ENCODE peak calls at places on chromosome 13, in seven cellular contexts. A is Panc1, W is esophagus squamous epithelium, G is heart left ventricle, O is fibroblast of pulmonary artery, T is PC-9, P is IMR-90. M is an unnamed sample.

GRCh38 chr13:81597101-81597500 is 1256.2 kb upstream of the SPRY2 start:
- DNase-seq in A (no peak), W (no peak), G (no peak), O (no peak), T (no peak), P (no peak), M (no peak)

GRCh38 chr13:40672310-40673060 is 6.0 kb upstream of the FOXO1 start:
- DNase-seq in A (no peak), W (no peak), G (no peak), O (peak), T (peak), P (peak), M (peak)

GRCh38 chr13:103625194-103625593 is 559.0 kb upstream of the SLC10A2 start:
- DNase-seq in A (no peak), W (no peak), G (no peak), O (no peak), T (no peak), P (no peak), M (no peak)

GRCh38 chr13:50893211-50893852 is 16.3 kb upstream of the RNASEH2B start:
- DNase-seq in A (no peak), W (no peak), G (no peak), O (no peak), T (no peak), P (peak), M (peak)

GRCh38 chr13:111184685-111185401 is 69.7 kb downstream of the ARHGEF7 start:
- DNase-seq in A (no peak), W (no peak), G (peak), O (no peak), T (no peak), P (no peak), M (no peak)

GRCh38 chr13:20170931-20171330 is 10.1 kb upstream of the GJA3 start:
- DNase-seq in A (no peak), W (no peak), G (no peak), O (no peak), T (no peak), P (no peak), M (no peak)

GRCh38 chr13:27293873-27294515 is 23.4 kb downstream of the RASL11A start:
- DNase-seq in A (no peak), W (no peak), G (no peak), O (no peak), T (no peak), P (no peak), M (no peak)

GRCh38 chr13:106835477-106835876 is 267.5 kb upstream of the ARGLU1 start:
- DNase-seq in A (no peak), W (no peak), G (no peak), O (no peak), T (no peak), P (no peak), M (no peak)

GRCh38 chr13:31588923-31589322 is 150.4 kb upstream of the RXFP2 start:
- DNase-seq in A (no peak), W (no peak), G (no peak), O (no peak), T (no peak), P (no peak), M (no peak)

GRCh38 chr13:34031629-34032028 is 213.7 kb downstream of the RFC3 start:
- DNase-seq in A (no peak), W (no peak), G (no peak), O (no peak), T (no peak), P (no peak), M (no peak)

GRCh38 chr13:72125561-72125960 is 258.6 kb upstream of the DACH1 start:
- DNase-seq in A (no peak), W (no peak), G (no peak), O (peak), T (no peak), P (no peak), M (peak)

GRCh38 chr13:77698211-77699058 is 948 bp downstream of the SLAIN1 start:
- DNase-seq in A (no peak), W (no peak), G (peak), O (no peak), T (no peak), P (no peak), M (peak)

GRCh38 chr13:108734676-108735075 is 105.3 kb downstream of the MYO16 start:
- DNase-seq in A (no peak), W (no peak), G (no peak), O (no peak), T (no peak), P (no peak), M (no peak)

GRCh38 chr13:110274687-110275086 is 32.3 kb downstream of the COL4A1 start:
- DNase-seq in A (no peak), W (no peak), G (no peak), O (no peak), T (no peak), P (no peak), M (no peak)

GRCh38 chr13:73781384-73781783 is 352.8 kb downstream of the KLF12 start:
- DNase-seq in A (no peak), W (no peak), G (no peak), O (no peak), T (no peak), P (no peak), M (no peak)

GRCh38 chr13:50123862-50124535 is 108.8 kb downstream of the KCNRG start:
- DNase-seq in A (no peak), W (peak), G (peak), O (peak), T (peak), P (peak), M (peak)

GRCh38 chr13:101535192-101535746 is 82.8 kb downstream of the ITGBL1 start:
- DNase-seq in A (no peak), W (no peak), G (no peak), O (no peak), T (no peak), P (peak), M (peak)

GRCh38 chr13:74438911-74439310 is 304.7 kb upstream of the KLF12 start:
- DNase-seq in A (no peak), W (no peak), G (no peak), O (no peak), T (no peak), P (no peak), M (no peak)

GRCh38 chr13:30982506-30982905 is 50.0 kb downstream of the TEX26 start:
- DNase-seq in A (no peak), W (no peak), G (no peak), O (no peak), T (no peak), P (no peak), M (no peak)

GRCh38 chr13:54758795-54759194 is 1730.2 kb downstream of the OLFM4 start:
- DNase-seq in A (no peak), W (no peak), G (no peak), O (no peak), T (no peak), P (no peak), M (no peak)

GRCh38 chr13:78370231-78370630 is 233.1 kb downstream of the POU4F1 start:
- DNase-seq in A (no peak), W (no peak), G (no peak), O (no peak), T (no peak), P (no peak), M (no peak)

GRCh38 chr13:96052655-96053002 is 572 bp downstream of the UGGT2 start:
- DNase-seq in A (no peak), W (no peak), G (no peak), O (peak), T (peak), P (peak), M (peak)

GRCh38 chr13:99320693-99321481 is 13.7 kb upstream of the GPR183 start:
- DNase-seq in A (no peak), W (no peak), G (no peak), O (peak), T (peak), P (peak), M (peak)

GRCh38 chr13:19587635-19588300 is 26.4 kb upstream of the TPTE2 start:
- DNase-seq in A (peak), W (no peak), G (no peak), O (peak), T (peak), P (peak), M (peak)

GRCh38 chr13:68056816-68057710 is 826.9 kb upstream of the PCDH9 start:
- DNase-seq in A (peak), W (no peak), G (no peak), O (peak), T (peak), P (peak), M (no peak)

GRCh38 chr13:75181906-75182305 is 300.1 kb downstream of the TBC1D4 start:
- DNase-seq in A (no peak), W (no peak), G (no peak), O (peak), T (no peak), P (peak), M (peak)

GRCh38 chr13:93775507-93776108 is 549.0 kb downstream of the GPC6 start:
- DNase-seq in A (no peak), W (no peak), G (no peak), O (peak), T (no peak), P (peak), M (peak)

GRCh38 chr13:51257187-51257586 is 35.0 kb downstream of the FAM124A start:
- DNase-seq in A (no peak), W (no peak), G (no peak), O (no peak), T (no peak), P (no peak), M (no peak)

GRCh38 chr13:94369862-94370491 is 109.5 kb downstream of the DCT start:
- DNase-seq in A (no peak), W (no peak), G (no peak), O (peak), T (no peak), P (peak), M (no peak)

GRCh38 chr13:97141564-97142005 is 80.5 kb upstream of the MBNL2 start:
- DNase-seq in A (peak), W (peak), G (no peak), O (peak), T (peak), P (peak), M (peak)
- H3K4me3 ChIP-seq in A (peak), W (peak), G (no peak), O (peak), T (peak), P (no peak), M (no peak)

DNA sequence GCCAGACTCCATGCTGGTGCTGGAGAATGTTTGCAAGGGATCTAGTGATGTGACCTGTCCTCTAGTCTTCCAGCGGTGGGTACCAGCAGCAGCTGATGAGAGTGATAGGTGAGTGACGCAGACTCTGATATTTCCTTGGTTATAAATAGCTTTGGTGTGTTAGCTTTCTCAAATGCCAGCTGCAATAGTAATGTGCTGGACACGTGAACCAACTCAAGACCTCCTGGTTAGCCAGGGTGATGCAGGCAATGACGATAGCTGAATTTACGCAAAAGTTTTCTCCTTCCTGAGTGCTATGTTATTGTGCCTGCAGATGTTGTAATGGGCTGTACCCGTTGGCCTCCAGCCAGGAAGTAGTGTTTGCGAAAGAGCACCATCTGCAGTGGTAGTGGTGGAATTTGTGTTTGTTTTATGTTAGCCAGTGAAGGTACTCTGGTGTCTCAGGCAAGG is 129.5 kb downstream of the CYSLTR2 start:
- DNase-seq in A (peak), W (peak), G (peak), O (peak), T (no peak), P (peak), M (peak)
- TF ChIP-seq CTCF in A (no peak), W (no peak), G (no peak), O (peak), T (no peak), P (peak), M (no peak)

DNA sequence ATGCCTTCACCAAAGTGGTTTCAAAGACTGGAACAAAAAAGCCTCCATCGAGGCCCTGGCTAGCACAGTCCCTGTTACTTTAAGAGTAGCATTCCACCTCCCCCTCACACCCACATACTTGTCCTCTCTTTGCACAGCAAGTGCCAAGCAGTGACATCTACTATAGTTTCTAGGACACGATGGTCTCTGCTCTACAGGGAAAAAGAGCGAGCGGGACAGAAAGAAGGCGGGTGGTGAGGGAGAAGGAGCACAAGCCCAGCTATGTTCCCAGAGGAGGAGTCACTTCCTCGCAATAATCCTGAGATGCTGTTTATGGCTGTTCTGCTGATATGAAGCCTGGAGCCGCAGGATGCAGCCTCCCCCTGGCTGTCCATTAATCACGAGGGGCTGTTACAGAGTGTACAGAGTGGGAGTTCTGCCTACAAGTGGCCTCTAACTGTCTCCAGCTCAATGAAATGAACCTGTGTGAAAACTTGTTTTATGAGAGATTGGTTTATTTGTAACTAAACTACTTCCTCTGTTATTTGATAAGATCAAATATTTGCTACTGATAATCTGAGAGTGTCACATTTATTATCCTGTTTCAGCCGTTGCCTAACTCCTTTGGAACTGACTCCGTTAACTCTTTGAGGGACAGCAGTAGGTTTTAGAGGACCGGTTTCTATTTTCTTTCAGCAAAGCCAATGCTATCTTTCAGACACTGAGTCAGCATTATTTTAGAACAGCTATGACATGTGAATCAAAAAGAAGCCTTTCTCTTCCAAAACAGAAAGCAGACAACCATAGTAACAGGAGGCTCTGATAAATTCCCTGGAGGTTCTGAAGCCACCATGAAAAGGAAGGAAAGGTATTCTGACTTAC is 208.0 kb downstream of the SPRY2 start:
- DNase-seq in A (no peak), W (no peak), G (peak), O (peak), T (peak), P (peak), M (peak)
- H3K4me3 ChIP-seq in A (peak), W (peak), G (peak), O (peak), T (peak), P (peak), M (peak)

GRCh38 chr13:25756251-25756650 is 295.6 kb downstream of the SHISA2 start:
- DNase-seq in A (no peak), W (no peak), G (no peak), O (no peak), T (no peak), P (no peak), M (no peak)

GRCh38 chr13:25753976-25754375 is 297.8 kb downstream of the SHISA2 start:
- DNase-seq in A (no peak), W (no peak), G (no peak), O (no peak), T (no peak), P (no peak), M (no peak)

GRCh38 chr13:25752957-25753540 is 298.8 kb downstream of the SHISA2 start:
- DNase-seq in A (no peak), W (no peak), G (peak), O (peak), T (no peak), P (peak), M (peak)

GRCh38 chr13:25761041-25761440 is 290.8 kb downstream of the SHISA2 start:
- DNase-seq in A (no peak), W (no peak), G (no peak), O (no peak), T (no peak), P (no peak), M (no peak)

DNA sequence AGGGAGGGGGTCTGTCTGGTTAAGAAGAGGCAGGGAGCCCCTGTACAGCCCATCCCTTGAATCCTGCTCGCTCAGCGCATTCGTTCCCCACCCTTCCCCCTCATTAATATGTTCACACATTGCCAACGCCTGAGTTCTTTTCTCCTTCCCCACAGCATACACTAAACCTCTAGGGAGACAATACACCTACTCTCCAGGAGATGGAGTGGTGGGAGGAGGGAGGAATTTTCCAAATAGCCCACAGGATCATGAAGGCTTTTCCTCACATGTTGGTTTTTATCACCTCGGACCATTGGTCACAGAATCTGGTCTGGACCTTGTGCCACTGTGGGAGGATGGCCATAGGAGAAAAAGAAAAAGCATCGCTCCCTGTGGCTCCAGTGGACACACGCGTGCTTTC is 294.9 kb downstream of the SHISA2 start:
- DNase-seq in A (no peak), W (no peak), G (no peak), O (no peak), T (no peak), P (no peak), M (no peak)
- TF ChIP-seq CTCF in A (no peak), W (no peak), G (no peak), O (no peak), T (no peak), P (no peak), M (no peak)

GRCh38 chr13:39587939-39588338 is 15.1 kb downstream of the LHFPL6 start:
- DNase-seq in A (no peak), W (no peak), G (peak), O (no peak), T (no peak), P (no peak), M (no peak)
- H3K4me3 ChIP-seq in A (no peak), W (no peak), G (no peak), O (no peak), T (no peak), P (no peak), M (no peak)

DNA sequence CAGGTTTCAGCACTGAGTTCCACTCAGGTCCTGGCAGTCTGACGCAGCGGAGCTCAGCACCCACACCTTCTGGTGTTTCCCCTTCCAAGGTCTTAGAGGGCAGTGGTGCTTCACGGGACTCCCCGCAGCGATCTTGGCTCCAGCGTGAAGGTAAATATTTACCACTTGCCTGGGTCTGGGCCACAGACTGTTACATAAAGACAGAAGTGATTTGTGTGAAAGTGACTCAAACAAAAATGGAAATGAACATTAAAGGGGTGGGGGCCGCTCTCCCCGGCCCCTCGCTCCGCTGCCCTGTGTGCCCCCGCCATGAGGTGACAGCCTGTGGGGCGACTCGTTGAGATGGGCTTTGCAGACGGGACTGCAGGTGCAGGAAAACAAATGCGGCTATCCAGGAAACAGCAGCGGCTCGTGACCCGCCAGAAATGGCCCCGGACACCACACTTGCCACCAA is 55.0 kb downstream of the GGACT start:
- DNase-seq in A (no peak), W (no peak), G (no peak), O (no peak), T (no peak), P (no peak), M (no peak)
- TF ChIP-seq CTCF in A (no peak), W (no peak), G (no peak), O (no peak), T (no peak), P (no peak), M (no peak)

DNA sequence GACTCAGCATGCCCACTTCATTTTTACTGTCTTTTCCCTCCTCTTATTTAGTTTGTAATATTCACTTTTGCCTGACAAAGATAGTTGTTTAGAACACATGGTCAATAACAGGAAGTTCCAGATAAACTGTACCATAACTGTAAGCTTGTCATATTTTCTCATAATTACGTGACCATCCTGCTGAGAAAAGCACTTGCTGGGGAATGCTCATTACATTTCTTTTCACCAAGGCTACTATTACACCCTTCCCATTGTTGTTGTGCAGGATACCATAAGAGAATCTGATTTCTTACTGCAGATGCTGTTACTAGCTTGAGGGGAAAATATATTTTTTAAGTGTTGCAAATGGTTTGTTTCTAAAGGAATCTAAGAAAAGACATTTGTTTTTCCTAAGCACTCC is 111.7 kb upstream of the SLITRK6 start:
- DNase-seq in A (no peak), W (no peak), G (no peak), O (no peak), T (no peak), P (no peak), M (no peak)
- H3K4me3 ChIP-seq in A (no peak), W (no peak), G (no peak), O (no peak), T (no peak), P (no peak), M (no peak)

GRCh38 chr13:91817250-91817649 is 418.8 kb downstream of the GPC5 start:
- DNase-seq in A (no peak), W (no peak), G (no peak), O (peak), T (no peak), P (peak), M (no peak)
- TF ChIP-seq CTCF in A (peak), W (no peak), G (peak), O (peak), T (peak), P (peak), M (no peak)

M was measured in foreskin fibroblast.